ENCODE peak calls at places on chromosomes 4 and X, in five cellular contexts. A is GM23248, G is astrocyte, N is left lung, S is PC-3. Z is an unnamed sample.
A peak's percentile ranks its signal among the peaks of the same experiment; 100 is the strongest.

GRCh38 chr4:22876281-22876680 is 183.5 kb downstream of the GBA3 start:
- DNase-seq in S (no peak), N (no peak), A (no peak), G (no peak), Z (no peak)

GRCh38 chr4:83075271-83075670 is 39.3 kb downstream of the PLAC8 start:
- DNase-seq in S (no peak), A (peak; percentile 47), G (peak; percentile 41), N (no peak), Z (no peak)

GRCh38 chr4:169791527-169792156 is 33.9 kb upstream of the HPF1 start:
- DNase-seq in N (no peak), G (peak; percentile 50), S (peak; percentile 71), A (peak; percentile 86), Z (no peak)

GRCh38 chr4:94452476-94453300 is 946 bp downstream of the PDLIM5 start:
- DNase-seq in G (peak; percentile 82), S (peak; percentile 78), A (peak; percentile 93), N (peak; percentile 87), Z (peak; percentile 88)

GRCh38 chrX:69284491-69284890 is 119.2 kb upstream of the PJA1 start:
- DNase-seq in A (no peak), S (no peak), G (no peak), N (no peak), Z (no peak)

GRCh38 chrX:86133761-86134160 is 14.5 kb upstream of the DACH2 start:
- DNase-seq in G (no peak), A (peak; percentile 45), S (no peak), N (no peak), Z (no peak)

GRCh38 chr4:37715889-37716402 is 29.8 kb upstream of the RELL1 start:
- DNase-seq in S (peak; percentile 3), A (peak; percentile 14), G (peak; percentile 62), N (no peak), Z (no peak)

GRCh38 chrX:135516376-135516775 is 4.1 kb upstream of the INTS6L start:
- DNase-seq in A (no peak), N (no peak), G (no peak), S (no peak), Z (no peak)

GRCh38 chr4:174080361-174080760 is 203.1 kb downstream of the FBXO8 start:
- DNase-seq in S (no peak), G (no peak), A (peak; percentile 65), N (no peak), Z (no peak)

GRCh38 chrX:37455381-37455780 is 106.2 kb downstream of the PRRG1 start:
- DNase-seq in N (no peak), A (no peak), S (peak; percentile 53), G (no peak), Z (no peak)

GRCh38 chr4:109368661-109369060 is 65.0 kb upstream of the SEC24B start:
- DNase-seq in G (peak; percentile 39), S (no peak), A (no peak), N (no peak), Z (no peak)

GRCh38 chr4:184262901-184263300 is 45.2 kb upstream of the ENPP6 start:
- DNase-seq in S (peak; percentile 31), N (no peak), A (peak; percentile 79), G (no peak), Z (no peak)

GRCh38 chrX:11429543-11430085 is 136.4 kb downstream of the AMELX start:
- DNase-seq in S (no peak), A (no peak), G (no peak), N (no peak), Z (no peak)

GRCh38 chr4:41433361-41433760 is 104.6 kb upstream of the LIMCH1 start:
- DNase-seq in G (no peak), A (no peak), S (no peak), N (no peak), Z (no peak)

GRCh38 chr4:69497886-69498395 is 2.2 kb upstream of the UGT2B4 start:
- DNase-seq in N (no peak), S (peak; percentile 71), A (no peak), G (peak; percentile 38), Z (no peak)

GRCh38 chr4:173490817-173491518 is 39.1 kb downstream of the HAND2 start:
- DNase-seq in N (no peak), G (peak; percentile 69), A (peak; percentile 73), S (peak; percentile 39), Z (no peak)

GRCh38 chr4:101981756-101982155 is 191.2 kb downstream of the BANK1 start:
- DNase-seq in N (no peak), G (peak; percentile 36), A (no peak), S (peak; percentile 93), Z (no peak)

GRCh38 chr4:171594293-171594692 is 218.9 kb upstream of the GALNTL6 start:
- DNase-seq in A (no peak), G (no peak), N (no peak), S (no peak), Z (no peak)

GRCh38 chr4:1369091-1369450 is 22.1 kb downstream of the UVSSA start:
- DNase-seq in N (no peak), A (no peak), S (no peak), G (no peak), Z (peak; percentile 31)

DNA sequence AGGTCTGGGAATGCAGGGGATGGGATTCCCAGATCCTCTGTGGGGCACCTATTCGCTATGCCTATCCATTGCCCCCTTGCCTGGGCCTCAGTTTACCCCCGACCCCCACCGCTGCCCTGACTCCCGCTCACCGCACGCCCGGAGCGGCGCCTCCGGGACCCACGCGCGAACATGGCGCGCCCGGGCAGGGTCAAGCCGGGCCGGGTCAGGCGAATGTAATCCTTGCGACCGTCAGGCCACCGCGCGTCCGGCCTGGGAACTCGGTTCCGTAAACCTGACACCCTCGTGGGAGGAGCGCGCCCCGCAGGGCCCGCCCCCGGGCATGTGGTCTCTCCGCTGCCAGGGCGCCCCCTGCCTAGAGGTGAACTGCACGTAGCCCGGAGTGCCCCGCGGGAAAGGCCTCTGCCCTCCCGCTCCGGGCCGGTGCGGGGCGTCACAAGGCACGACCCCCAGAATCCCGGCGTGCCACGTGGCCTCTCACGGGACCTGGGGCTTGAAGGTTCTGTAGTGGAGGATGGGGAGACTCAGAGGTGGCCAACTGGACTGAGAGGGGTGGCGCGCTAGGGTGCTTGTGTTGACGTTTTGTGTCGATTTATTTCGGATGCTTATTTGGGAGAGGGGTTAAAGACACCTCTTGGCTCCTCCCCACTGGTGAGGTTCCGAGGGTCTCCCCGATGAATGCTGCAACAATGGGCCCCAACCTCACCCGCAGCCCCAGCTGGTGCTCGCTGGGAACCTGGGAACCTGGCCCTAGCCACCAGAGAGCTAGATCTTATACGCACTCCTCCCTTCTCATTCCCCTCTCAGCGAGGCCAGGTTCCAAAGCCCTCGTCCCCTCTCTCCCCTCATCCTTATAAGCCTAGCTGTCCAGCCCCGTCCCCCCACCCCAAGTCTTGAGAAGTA is at the start of gene PRICKLE3:
- DNase-seq in S (peak; percentile 79), G (no peak), A (peak; percentile 77), N (peak; percentile 87), Z (peak; percentile 75)
- H3K4me1 ChIP-seq in S (peaks cover 29% of the 10 kb centered on the region), G (no peaks in the 10 kb centered on the region), A (no peaks in the 10 kb centered on the region), N (peaks cover 21% of the 10 kb centered on the region), Z (no peaks in the 10 kb centered on the region)

GRCh38 chr4:90152024-90152423 is 24.8 kb downstream of the CCSER1 start:
- DNase-seq in S (no peak), G (no peak), N (no peak), A (no peak), Z (no peak)
- H3K4me1 ChIP-seq in S (no peaks in the 10 kb centered on the region), G (no peaks in the 10 kb centered on the region), N (no peaks in the 10 kb centered on the region), A (no peaks in the 10 kb centered on the region), Z (no peaks in the 10 kb centered on the region)

DNA sequence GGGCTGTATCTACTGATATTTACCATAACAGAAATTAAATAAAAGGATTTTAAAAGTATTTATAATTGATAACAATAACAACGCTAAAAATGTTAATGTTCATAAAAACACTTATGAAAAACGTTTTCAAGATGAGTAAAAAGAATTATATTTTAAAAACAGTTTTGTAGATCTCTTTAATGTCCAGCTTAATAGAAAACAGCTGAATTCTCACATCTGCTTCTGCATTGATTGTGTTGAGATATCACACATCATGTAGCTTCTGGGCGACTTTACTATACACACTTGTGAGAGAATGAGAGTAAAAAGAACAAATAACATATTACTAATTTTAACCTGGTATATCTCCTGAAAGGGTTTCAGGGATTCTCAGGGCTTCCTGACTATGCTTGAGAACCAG is 83.6 kb downstream of the NCAPG start:
- DNase-seq in A (no peak), S (no peak), N (no peak), G (no peak), Z (no peak)
- H3K4me1 ChIP-seq in A (no peaks in the 10 kb centered on the region), S (no peaks in the 10 kb centered on the region), N (no peaks in the 10 kb centered on the region), G (no peaks in the 10 kb centered on the region), Z (no peaks in the 10 kb centered on the region)

GRCh38 chr4:4474496-4474895 is 67.4 kb downstream of the STX18 start:
- DNase-seq in A (no peak), S (no peak), N (no peak), G (peak; percentile 29), Z (no peak)

GRCh38 chr4:4472344-4472958 is 69.4 kb downstream of the STX18 start:
- DNase-seq in G (peak; percentile 17), S (no peak), A (peak; percentile 46), N (no peak), Z (no peak)

GRCh38 chr4:4470208-4470607 is 71.6 kb downstream of the STX18 start:
- DNase-seq in G (no peak), N (no peak), S (no peak), A (peak; percentile 62), Z (no peak)

DNA sequence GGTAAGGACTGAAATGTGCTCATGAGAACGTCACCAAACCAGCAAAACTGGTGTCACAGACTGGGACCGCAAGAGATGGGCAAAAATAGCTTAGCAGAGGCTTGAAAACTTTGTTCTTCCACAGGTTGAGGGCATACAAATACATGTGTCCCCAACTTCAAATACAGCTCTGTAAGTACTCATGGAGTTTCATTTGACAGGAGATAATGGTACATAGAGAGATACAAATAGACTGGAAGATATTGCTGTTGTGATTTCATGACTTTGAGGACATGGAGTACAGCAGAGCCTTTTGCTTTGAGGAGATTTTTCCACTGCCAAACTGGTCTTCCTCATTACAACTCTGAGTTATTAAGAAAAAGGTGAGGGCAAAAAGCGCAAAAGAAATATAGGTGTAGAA is 70.7 kb downstream of the STX18 start:
- DNase-seq in N (no peak), A (no peak), S (no peak), G (no peak), Z (no peak)
- H3K4me1 ChIP-seq in N (no peaks in the 10 kb centered on the region), A (peaks cover 35% of the 10 kb centered on the region), S (peaks cover 7% of the 10 kb centered on the region), G (peaks cover 11% of the 10 kb centered on the region), Z (no peaks in the 10 kb centered on the region)